ENCODE peak calls at places on chromosomes 1 and 21, in five cellular contexts. One of them, this sample, is unnamed.

GRCh38 chr21:46390603-46391545 is 66.9 kb downstream of the PCNT start:
- DNase-seq in hepatocyte: no peak
- DNase-seq in testis: no peak
- DNase-seq in endodermal cell: no peak
- DNase-seq in uterus: no peak
- DNase-seq in this sample: peak; percentile 24

GRCh38 chr1:168179411-168180147 is 817 bp downstream of the TIPRL start:
- DNase-seq in hepatocyte: peak; percentile 23
- DNase-seq in testis: peak; percentile 26
- DNase-seq in endodermal cell: peak; percentile 47
- DNase-seq in uterus: no peak
- DNase-seq in this sample: no peak

GRCh38 chr1:78490861-78491310 is at the start of gene PTGFR:
- DNase-seq in hepatocyte: peak; percentile 31
- DNase-seq in testis: peak; percentile 41
- DNase-seq in endodermal cell: peak; percentile 79
- DNase-seq in uterus: peak; percentile 51
- DNase-seq in this sample: peak; percentile 47

GRCh38 chr1:30981172-30981571 is 72.6 kb upstream of the SDC3 start:
- DNase-seq in hepatocyte: no peak
- DNase-seq in testis: no peak
- DNase-seq in endodermal cell: no peak
- DNase-seq in uterus: no peak
- DNase-seq in this sample: no peak

GRCh38 chr1:109624215-109625010 is 4.8 kb downstream of the AMPD2 start:
- DNase-seq in hepatocyte: no peak
- DNase-seq in testis: no peak
- DNase-seq in endodermal cell: peak; percentile 48
- DNase-seq in uterus: no peak
- DNase-seq in this sample: no peak

GRCh38 chr1:219460561-219461511 is 152.1 kb downstream of the ZC3H11B start:
- DNase-seq in hepatocyte: no peak
- DNase-seq in testis: no peak
- DNase-seq in endodermal cell: no peak
- DNase-seq in uterus: no peak
- DNase-seq in this sample: no peak

GRCh38 chr1:29981586-29982239 is 741.7 kb downstream of the MATN1 start:
- DNase-seq in hepatocyte: no peak
- DNase-seq in testis: no peak
- DNase-seq in endodermal cell: peak; percentile 41
- DNase-seq in uterus: no peak
- DNase-seq in this sample: no peak

GRCh38 chr1:11054666-11055065 is 5.2 kb downstream of the SRM start:
- DNase-seq in hepatocyte: no peak
- DNase-seq in testis: no peak
- DNase-seq in endodermal cell: no peak
- DNase-seq in uterus: no peak
- DNase-seq in this sample: peak; percentile 35

GRCh38 chr1:219564072-219564471 is 48.8 kb downstream of the ZC3H11B start:
- DNase-seq in hepatocyte: no peak
- DNase-seq in testis: no peak
- DNase-seq in endodermal cell: no peak
- DNase-seq in uterus: no peak
- DNase-seq in this sample: no peak

GRCh38 chr1:208433086-208433485 is 188.9 kb upstream of the PLXNA2 start:
- DNase-seq in hepatocyte: no peak
- DNase-seq in testis: no peak
- DNase-seq in endodermal cell: no peak
- DNase-seq in uterus: no peak
- DNase-seq in this sample: no peak

GRCh38 chr1:218488531-218488930 is 143.4 kb downstream of the TGFB2 start:
- DNase-seq in hepatocyte: no peak
- DNase-seq in testis: no peak
- DNase-seq in endodermal cell: no peak
- DNase-seq in uterus: no peak
- DNase-seq in this sample: no peak

GRCh38 chr1:179334440-179334839 is 31.3 kb upstream of the AXDND1 start:
- DNase-seq in hepatocyte: no peak
- DNase-seq in testis: no peak
- DNase-seq in endodermal cell: no peak
- DNase-seq in uterus: no peak
- DNase-seq in this sample: no peak

GRCh38 chr1:89670168-89670567 is 37.2 kb downstream of the LRRC8C start:
- DNase-seq in hepatocyte: no peak
- DNase-seq in testis: no peak
- DNase-seq in endodermal cell: no peak
- DNase-seq in uterus: no peak
- DNase-seq in this sample: no peak

GRCh38 chr1:241411776-241412338 is 54.9 kb upstream of the RGS7 start:
- DNase-seq in hepatocyte: no peak
- DNase-seq in testis: no peak
- DNase-seq in endodermal cell: no peak
- DNase-seq in uterus: no peak
- DNase-seq in this sample: no peak

GRCh38 chr1:241423541-241424479 is 66.8 kb upstream of the RGS7 start:
- DNase-seq in hepatocyte: peak; percentile 64
- DNase-seq in testis: peak; percentile 16
- DNase-seq in endodermal cell: peak; percentile 89
- DNase-seq in uterus: no peak
- DNase-seq in this sample: no peak

GRCh38 chr1:65429806-65430205 is 9.3 kb downstream of the LEPR start:
- DNase-seq in hepatocyte: no peak
- DNase-seq in testis: no peak
- DNase-seq in endodermal cell: no peak
- DNase-seq in uterus: no peak
- DNase-seq in this sample: no peak

GRCh38 chr1:37797750-37798345 is 4.2 kb downstream of the MANEAL start:
- DNase-seq in hepatocyte: no peak
- DNase-seq in testis: no peak
- DNase-seq in endodermal cell: no peak
- DNase-seq in uterus: no peak
- DNase-seq in this sample: no peak

GRCh38 chr1:12097321-12097720 is 34.2 kb downstream of the TNFRSF8 start:
- DNase-seq in hepatocyte: no peak
- DNase-seq in testis: no peak
- DNase-seq in endodermal cell: no peak
- DNase-seq in uterus: no peak
- DNase-seq in this sample: no peak

GRCh38 chr1:49048188-49048587 is 271.5 kb upstream of the BEND5 start:
- DNase-seq in hepatocyte: no peak
- DNase-seq in testis: no peak
- DNase-seq in endodermal cell: no peak
- DNase-seq in uterus: no peak
- DNase-seq in this sample: no peak

GRCh38 chr21:10521091-10521598 is at the start of gene TPTE:
- DNase-seq in hepatocyte: no peak
- DNase-seq in testis: peak; percentile 85
- DNase-seq in endodermal cell: no peak
- DNase-seq in uterus: no peak
- DNase-seq in this sample: peak; percentile 45

GRCh38 chr1:203069028-203069804 is 16.6 kb downstream of the MYOG start:
- DNase-seq in hepatocyte: no peak
- DNase-seq in testis: no peak
- DNase-seq in endodermal cell: no peak
- DNase-seq in uterus: peak; percentile 56
- DNase-seq in this sample: no peak

GRCh38 chr1:160657477-160657820 is 10.6 kb upstream of the SLAMF1 start:
- DNase-seq in hepatocyte: no peak
- DNase-seq in testis: no peak
- DNase-seq in endodermal cell: no peak
- DNase-seq in uterus: no peak
- DNase-seq in this sample: no peak

GRCh38 chr1:103492003-103492665 is 33.4 kb upstream of the RNPC3 start:
- DNase-seq in hepatocyte: no peak
- DNase-seq in testis: no peak
- DNase-seq in endodermal cell: no peak
- DNase-seq in uterus: no peak
- DNase-seq in this sample: no peak

GRCh38 chr1:239719642-239720258 is 333.4 kb downstream of the CHRM3 start:
- DNase-seq in hepatocyte: no peak
- DNase-seq in testis: no peak
- DNase-seq in endodermal cell: no peak
- DNase-seq in uterus: no peak
- DNase-seq in this sample: no peak

GRCh38 chr1:235588916-235589515 is 60.6 kb downstream of the GNG4 start:
- DNase-seq in hepatocyte: peak; percentile 40
- DNase-seq in testis: no peak
- DNase-seq in endodermal cell: no peak
- DNase-seq in uterus: peak; percentile 57
- DNase-seq in this sample: no peak

GRCh38 chr1:88341436-88341835 is 342.6 kb upstream of the PKN2 start:
- DNase-seq in hepatocyte: no peak
- DNase-seq in testis: no peak
- DNase-seq in endodermal cell: no peak
- DNase-seq in uterus: no peak
- DNase-seq in this sample: no peak

GRCh38 chr1:55064861-55065263 is 25.5 kb downstream of the PCSK9 start:
- DNase-seq in hepatocyte: no peak
- DNase-seq in testis: no peak
- DNase-seq in endodermal cell: no peak
- DNase-seq in uterus: no peak
- DNase-seq in this sample: no peak

GRCh38 chr1:64745181-64745985 is 508 bp downstream of the RAVER2 start:
- DNase-seq in hepatocyte: peak; percentile 58
- DNase-seq in testis: peak; percentile 57
- DNase-seq in endodermal cell: peak; percentile 78
- DNase-seq in uterus: peak; percentile 28
- DNase-seq in this sample: peak; percentile 48

GRCh38 chr1:65691152-65691900 is 101.4 kb upstream of the PDE4B start:
- DNase-seq in hepatocyte: no peak
- DNase-seq in testis: no peak
- DNase-seq in endodermal cell: no peak
- DNase-seq in uterus: no peak
- DNase-seq in this sample: no peak

GRCh38 chr1:4090976-4091660 is 191.0 kb upstream of the C1orf174 start:
- DNase-seq in hepatocyte: no peak
- DNase-seq in testis: no peak
- DNase-seq in endodermal cell: no peak
- DNase-seq in uterus: no peak
- DNase-seq in this sample: no peak

GRCh38 chr1:204261746-204262505 is 48.1 kb upstream of the GOLT1A start:
- DNase-seq in hepatocyte: no peak
- DNase-seq in testis: no peak
- DNase-seq in endodermal cell: no peak
- DNase-seq in uterus: no peak
- DNase-seq in this sample: no peak

GRCh38 chr1:53066941-53067738 is 5.1 kb downstream of the PODN start:
- DNase-seq in hepatocyte: no peak
- DNase-seq in testis: peak; percentile 11
- DNase-seq in endodermal cell: peak; percentile 39
- DNase-seq in uterus: peak; percentile 20
- DNase-seq in this sample: peak; percentile 30

GRCh38 chr21:45269861-45270260 is 17.8 kb downstream of the POFUT2 start:
- DNase-seq in hepatocyte: no peak
- DNase-seq in testis: peak; percentile 11
- DNase-seq in endodermal cell: peak; percentile 37
- DNase-seq in uterus: peak; percentile 6
- DNase-seq in this sample: no peak
- H3K9me3 ChIP-seq in hepatocyte: peaks cover 5% of the 10 kb centered on the region
- H3K9me3 ChIP-seq in testis: no peaks in the 10 kb centered on the region
- H3K9me3 ChIP-seq in endodermal cell: peaks cover 52% of the 10 kb centered on the region
- H3K9me3 ChIP-seq in uterus: no peaks in the 10 kb centered on the region
- H3K9me3 ChIP-seq in this sample: peaks cover 9% of the 10 kb centered on the region

DNA sequence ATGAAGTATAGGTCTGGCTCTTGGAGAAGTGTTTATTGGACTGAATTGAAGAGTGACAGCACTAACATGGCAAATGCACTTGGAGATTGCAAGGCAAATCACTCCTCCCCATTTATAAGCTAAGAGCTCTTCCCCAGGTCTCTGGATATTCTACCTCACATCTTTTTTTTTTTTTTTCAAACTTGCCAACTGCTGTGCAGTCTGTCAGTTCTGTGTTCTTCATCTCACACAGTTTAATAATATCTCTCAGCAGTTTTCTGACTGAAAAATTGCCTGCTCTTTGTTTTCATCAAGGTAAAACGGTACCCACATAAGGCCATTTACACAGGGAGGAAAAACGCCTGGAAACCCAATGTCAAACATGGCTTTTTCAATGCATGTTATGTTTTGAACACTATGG is 186.1 kb upstream of the B3GALT2 start:
- DNase-seq in hepatocyte: no peak
- DNase-seq in testis: no peak
- DNase-seq in endodermal cell: no peak
- DNase-seq in uterus: no peak
- DNase-seq in this sample: no peak
- TF ChIP-seq CTCF in hepatocyte: no peak
- TF ChIP-seq CTCF in testis: no peak
- TF ChIP-seq CTCF in endodermal cell: no peak
- TF ChIP-seq CTCF in uterus: no peak
- TF ChIP-seq CTCF in this sample: no peak

GRCh38 chr1:198611219-198611618 is 27.6 kb upstream of the PTPRC start:
- DNase-seq in hepatocyte: no peak
- DNase-seq in testis: no peak
- DNase-seq in endodermal cell: no peak
- DNase-seq in uterus: no peak
- DNase-seq in this sample: no peak
- H3K36me3 ChIP-seq in hepatocyte: no peaks in the 10 kb centered on the region
- H3K36me3 ChIP-seq in testis: no peaks in the 10 kb centered on the region
- H3K36me3 ChIP-seq in endodermal cell: no peaks in the 10 kb centered on the region
- H3K36me3 ChIP-seq in uterus: no peaks in the 10 kb centered on the region
- H3K36me3 ChIP-seq in this sample: no peaks in the 10 kb centered on the region

GRCh38 chr1:98017184-98017583 is 96.3 kb upstream of the DPYD start:
- DNase-seq in hepatocyte: no peak
- DNase-seq in testis: no peak
- DNase-seq in endodermal cell: no peak
- DNase-seq in uterus: no peak
- DNase-seq in this sample: no peak
- H3K9me3 ChIP-seq in hepatocyte: no peaks in the 10 kb centered on the region
- H3K9me3 ChIP-seq in testis: no peaks in the 10 kb centered on the region
- H3K9me3 ChIP-seq in endodermal cell: no peaks in the 10 kb centered on the region
- H3K9me3 ChIP-seq in uterus: no peaks in the 10 kb centered on the region
- H3K9me3 ChIP-seq in this sample: no peaks in the 10 kb centered on the region

GRCh38 chr1:36369472-36369871 is 16.3 kb downstream of the STK40 start:
- DNase-seq in hepatocyte: no peak
- DNase-seq in testis: no peak
- DNase-seq in endodermal cell: peak; percentile 59
- DNase-seq in uterus: no peak
- DNase-seq in this sample: no peak
- TF ChIP-seq CTCF in hepatocyte: no peak
- TF ChIP-seq CTCF in testis: no peak
- TF ChIP-seq CTCF in endodermal cell: no peak
- TF ChIP-seq CTCF in uterus: no peak
- TF ChIP-seq CTCF in this sample: no peak

GRCh38 chr1:164841723-164842465 is 282.9 kb downstream of the PBX1 start:
- DNase-seq in hepatocyte: no peak
- DNase-seq in testis: no peak
- DNase-seq in endodermal cell: no peak
- DNase-seq in uterus: peak; percentile 55
- DNase-seq in this sample: no peak
- H3K36me3 ChIP-seq in hepatocyte: no peaks in the 10 kb centered on the region
- H3K36me3 ChIP-seq in testis: no peaks in the 10 kb centered on the region
- H3K36me3 ChIP-seq in endodermal cell: no peaks in the 10 kb centered on the region
- H3K36me3 ChIP-seq in uterus: no peaks in the 10 kb centered on the region
- H3K36me3 ChIP-seq in this sample: peaks cover 25% of the 10 kb centered on the region

This sample was measured in lower lobe of right lung.